ENCODE peak calls at places on chromosomes 12 and 14, in nine cellular contexts. Z, W, D, N, P, L, M, J and U are unnamed samples.

GRCh38 chr12:15851919-15852318 is 30.3 kb upstream of the STRAP start:
- DNase-seq in J (no peak), M (no peak), P (no peak), L (no peak), D (no peak), Z (no peak), N (no peak), W (no peak), U (no peak)

GRCh38 chr14:99524091-99524661 is 43.0 kb downstream of the CCNK start:
- DNase-seq in P (no peak), L (no peak), Z (no peak), W (no peak), M (peak), D (no peak), J (no peak), N (peak), U (no peak)

GRCh38 chr14:103013028-103013427 is 44.3 kb downstream of the CDC42BPB start:
- DNase-seq in W (no peak), J (no peak), Z (no peak), D (no peak), N (no peak), L (no peak), M (no peak), P (no peak), U (no peak)

GRCh38 chr12:1103632-1104031 is 112.6 kb downstream of the ERC1 start:
- DNase-seq in J (no peak), W (no peak), L (no peak), D (no peak), N (no peak), M (no peak), Z (no peak), P (no peak), U (no peak)

GRCh38 chr12:39401459-39401858 is 41.5 kb downstream of the KIF21A start:
- DNase-seq in Z (no peak), N (no peak), J (no peak), L (no peak), M (no peak), W (no peak), P (no peak), D (no peak), U (no peak)

GRCh38 chr14:99768381-99768780 is 24.8 kb upstream of the EML1 start:
- DNase-seq in P (no peak), L (no peak), N (no peak), D (no peak), Z (no peak), J (no peak), M (no peak), W (peak), U (no peak)

GRCh38 chr12:9732966-9733461 is at the start of gene CLECL1:
- DNase-seq in L (no peak), M (no peak), N (no peak), W (no peak), D (no peak), Z (no peak), J (no peak), P (no peak), U (no peak)

GRCh38 chr14:22448035-22448904 is 140.8 kb downstream of the DAD1 start:
- DNase-seq in L (no peak), D (no peak), P (no peak), M (no peak), W (no peak), J (no peak), N (no peak), Z (no peak), U (no peak)

GRCh38 chr14:87461704-87462103 is 531.3 kb downstream of the GALC start:
- DNase-seq in J (no peak), Z (no peak), M (no peak), L (no peak), N (no peak), W (no peak), D (no peak), P (no peak), U (no peak)

GRCh38 chr12:66929121-66929520 is 250.2 kb upstream of the GRIP1 start:
- DNase-seq in M (no peak), Z (no peak), P (no peak), J (no peak), D (no peak), N (no peak), W (no peak), L (no peak), U (peak)

GRCh38 chr12:118282767-118283166 is 89.9 kb downstream of the TAOK3 start:
- DNase-seq in D (no peak), W (no peak), L (no peak), J (no peak), M (no peak), N (no peak), P (no peak), Z (no peak), U (no peak)

GRCh38 chr12:93032748-93033147 is 103.7 kb upstream of the EEA1 start:
- DNase-seq in W (no peak), M (no peak), N (peak), P (no peak), L (no peak), Z (no peak), D (no peak), J (no peak), U (no peak)

GRCh38 chr14:96080571-96080970 is 41.4 kb downstream of the C14orf132 start:
- DNase-seq in D (no peak), P (no peak), L (no peak), M (no peak), J (no peak), N (no peak), Z (no peak), W (peak), U (no peak)

GRCh38 chr12:25469861-25470260 is 83.2 kb downstream of the LMNTD1 start:
- DNase-seq in J (no peak), Z (no peak), L (no peak), P (no peak), D (no peak), N (no peak), M (no peak), W (no peak), U (no peak)

GRCh38 chr14:95519699-95520098 is 3.2 kb upstream of the SYNE3 start:
- DNase-seq in M (peak), N (peak), J (no peak), Z (no peak), D (no peak), L (no peak), P (no peak), W (peak), U (no peak)

GRCh38 chr14:70755655-70756054 is 53.7 kb downstream of the MAP3K9 start:
- DNase-seq in L (no peak), M (no peak), N (no peak), P (peak), Z (no peak), D (no peak), J (no peak), W (no peak), U (no peak)

GRCh38 chr12:98422809-98423208 is 92.6 kb upstream of the TMPO start:
- DNase-seq in L (no peak), W (no peak), M (peak), N (peak), D (peak), Z (no peak), P (no peak), J (no peak), U (peak)

GRCh38 chr14:31930070-31930469 is 147.0 kb upstream of the ARHGAP5 start:
- DNase-seq in P (no peak), N (no peak), D (no peak), J (no peak), L (no peak), W (no peak), Z (no peak), M (no peak), U (no peak)

GRCh38 chr12:87849074-87849473 is 180.1 kb downstream of the C12orf50 start:
- DNase-seq in J (no peak), N (no peak), L (no peak), M (no peak), W (no peak), D (no peak), Z (no peak), P (no peak), U (no peak)

GRCh38 chr12:99027491-99027890 is 382.4 kb downstream of the APAF1 start:
- DNase-seq in N (no peak), W (no peak), D (no peak), L (no peak), M (no peak), J (no peak), P (no peak), Z (no peak), U (no peak)

GRCh38 chr12:132398386-132398991 is 69.1 kb upstream of the GALNT9 start:
- DNase-seq in L (no peak), N (no peak), W (peak), P (no peak), M (no peak), Z (no peak), D (no peak), J (no peak), U (no peak)

GRCh38 chr12:123101467-123102004 is 49.4 kb downstream of the PITPNM2 start:
- DNase-seq in J (no peak), M (no peak), D (no peak), N (no peak), P (no peak), W (no peak), Z (no peak), L (no peak), U (no peak)

GRCh38 chr14:74618078-74618952 is 6.3 kb upstream of the LTBP2 start:
- DNase-seq in P (no peak), W (no peak), Z (no peak), N (peak), M (peak), J (no peak), L (no peak), D (peak), U (no peak)
- TF ChIP-seq POLR2A in P (no peak), W (no peak), Z (no peak), N (peak), M (no peak), J (no peak), L (no peak), D (no peak), U (no peak)

GRCh38 chr14:54672688-54673087 is 105.8 kb downstream of the SAMD4A start:
- DNase-seq in L (no peak), J (no peak), N (no peak), P (no peak), Z (no peak), D (no peak), M (no peak), W (no peak), U (no peak)

GRCh38 chr14:54673193-54674121 is 106.5 kb downstream of the SAMD4A start:
- DNase-seq in M (no peak), L (no peak), Z (no peak), W (peak), J (no peak), P (no peak), N (no peak), D (no peak), U (no peak)

GRCh38 chr14:54674342-54674741 is 107.4 kb downstream of the SAMD4A start:
- DNase-seq in W (no peak), L (no peak), P (no peak), J (no peak), M (no peak), N (no peak), Z (no peak), D (no peak), U (no peak)

GRCh38 chr14:54676822-54677708 is 110.1 kb downstream of the SAMD4A start:
- DNase-seq in W (no peak), M (no peak), J (peak), P (no peak), L (no peak), N (peak), D (no peak), Z (no peak), U (no peak)

GRCh38 chr14:54675236-54676125 is 108.6 kb downstream of the SAMD4A start:
- DNase-seq in N (no peak), Z (no peak), L (no peak), J (no peak), D (no peak), M (no peak), W (no peak), P (no peak), U (no peak)
- TF ChIP-seq POLR2AphosphoS5 in N (no peak), Z (no peak), L (no peak), J (no peak), D (no peak), M (no peak), W (peak), P (no peak), U (no peak)

DNA sequence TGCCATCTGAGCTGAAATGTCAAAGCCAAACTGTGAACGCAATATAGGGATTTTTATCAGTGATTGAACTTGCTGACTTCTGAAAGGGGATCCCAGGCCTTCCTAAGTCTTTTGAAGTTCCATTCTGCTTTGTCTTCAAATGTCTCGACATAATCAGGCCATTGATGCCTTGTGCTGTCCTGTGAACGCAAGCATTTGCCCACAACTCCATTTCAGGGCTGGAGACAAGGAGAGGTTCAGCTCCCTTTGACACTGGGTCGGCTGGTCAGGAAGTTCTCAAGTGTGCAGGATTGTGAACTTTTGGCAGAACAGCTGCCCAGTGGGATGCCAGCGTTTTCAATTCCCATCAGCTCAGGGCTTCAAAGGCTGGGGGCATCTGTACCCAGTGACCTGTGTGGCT is 345.3 kb downstream of the NUAK1 start:
- DNase-seq in J (no peak), W (no peak), Z (no peak), L (no peak), D (no peak), N (no peak), M (no peak), P (no peak), U (no peak)
- H3K4me3 ChIP-seq in J (no peak), W (no peak), Z (no peak), L (no peak), D (no peak), N (no peak), M (no peak), P (no peak), U (no peak)

DNA sequence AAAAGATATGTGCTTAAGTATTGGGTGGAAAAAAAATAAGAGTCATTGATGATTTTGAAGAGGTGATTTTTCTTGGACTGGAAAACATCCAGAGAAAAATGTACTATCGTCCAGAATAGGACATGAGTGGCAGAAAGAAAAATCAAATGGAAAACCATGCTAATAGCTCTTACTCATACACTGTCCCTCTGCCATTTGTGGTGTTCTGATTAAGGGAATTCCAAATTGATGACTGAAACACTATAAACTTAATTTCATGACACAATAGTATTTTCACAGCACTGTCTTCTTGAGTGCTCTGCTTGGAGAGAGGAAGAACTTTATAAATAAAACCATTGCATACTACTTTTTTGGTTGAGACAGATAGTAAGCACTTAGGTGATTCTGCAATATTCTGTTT is 72.4 kb downstream of the USP15 start:
- DNase-seq in M (no peak), N (no peak), P (no peak), L (no peak), W (no peak), D (no peak), J (no peak), Z (no peak), U (no peak)
- TF ChIP-seq POLR2A in M (no peak), N (no peak), P (no peak), L (no peak), W (no peak), D (no peak), J (no peak), Z (no peak), U (no peak)

DNA sequence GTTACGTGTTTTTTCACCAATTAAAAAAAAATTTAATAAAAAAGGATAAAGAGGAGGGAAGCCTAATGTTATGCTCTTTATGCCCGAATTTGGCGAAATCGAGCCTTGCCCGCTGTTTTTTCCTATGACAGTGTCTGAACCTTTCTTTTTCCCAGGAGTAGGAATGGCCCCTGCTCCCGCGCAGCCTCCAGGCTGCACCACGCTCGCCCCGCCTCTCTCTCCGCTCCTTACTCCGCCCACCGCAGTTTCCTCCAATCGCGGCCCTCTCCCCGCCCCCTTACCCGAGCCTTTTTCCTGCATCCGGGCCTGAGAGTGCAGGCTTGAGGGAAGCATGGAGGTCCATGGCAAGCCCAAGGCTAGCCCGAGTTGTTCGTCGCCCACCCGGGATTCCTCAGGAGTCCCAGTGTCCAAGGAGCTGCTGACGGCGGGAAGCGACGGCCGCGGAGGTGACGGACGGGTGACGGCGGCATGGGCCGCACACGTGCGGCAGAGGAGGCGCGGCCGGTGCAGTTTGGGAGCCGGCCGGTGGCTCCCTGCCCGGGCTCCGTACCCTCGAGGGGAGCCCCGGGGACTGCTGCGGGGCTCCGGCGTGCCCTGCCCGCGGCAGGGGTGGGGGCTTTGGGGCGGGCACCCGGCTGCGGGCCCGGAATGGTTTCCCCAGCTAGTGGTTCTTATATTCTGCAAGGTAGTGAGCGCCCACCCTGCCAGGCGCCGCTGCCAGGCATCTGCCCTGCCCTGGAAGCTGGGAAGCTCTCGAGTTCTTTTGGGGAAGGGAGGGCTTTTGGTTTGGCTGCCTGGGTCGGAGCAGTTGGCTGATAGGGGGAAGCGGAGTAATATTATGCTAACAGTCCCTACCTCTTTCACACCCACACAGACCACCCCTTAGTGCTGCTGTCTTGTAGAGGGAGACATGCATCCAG is at the start of gene NOPCHAP1:
- DNase-seq in W (peak), J (peak), M (peak), D (peak), L (peak), N (peak), Z (peak), P (peak), U (peak)
- TF ChIP-seq POLR2AphosphoS5 in W (peak), J (peak), M (peak), D (peak), L (peak), N (peak), Z (peak), P (peak), U (peak)